ENCODE peak calls at places on chromosomes 7 and 10, in ten cellular contexts. Q is stimulated activated effector memory CD8-positive, alpha-beta T cell treated with anti-CD3 and anti-CD28 coated beads, Interleukin-12 subunit alpha, Interleukin-12 subunit beta, amount 100 ng/mL, for 72 hours; I is cardiac fibroblast; X is stimulated activated CD4-positive, alpha-beta T cell treated with anti-CD3 and anti-CD28 coated beads, Interleukin-12 subunit alpha, Interleukin-12 subunit beta, amount 100 ng/mL, for 4 hours; R is cardiac muscle cell; V is Daoy; B is GM04504; U is RCC 7860; N is GM12865; C is dorsolateral prefrontal cortex. D is an unnamed sample.

GRCh38 chr7:29839302-29839701 is 33.0 kb downstream of the WIPF3 start:
- DNase-seq in X (no peak), Q (no peak), N (no peak), V (peak; percentile 79), U (peak; percentile 17), R (no peak), C (no peak), B (peak; percentile 28), I (peak; percentile 59), D (no peak)

GRCh38 chr7:101728888-101729883 is 88.2 kb upstream of the CUX1 start:
- DNase-seq in X (no peak), I (peak; percentile 93), V (peak; percentile 100), U (peak; percentile 99), N (no peak), R (no peak), C (no peak), B (no peak), Q (no peak), D (no peak)

GRCh38 chr7:75623390-75624133 is 115.2 kb downstream of the HIP1 start:
- DNase-seq in C (peak; percentile 46), V (no peak), Q (no peak), I (peak; percentile 51), U (no peak), X (no peak), R (peak; percentile 45), N (no peak), B (no peak), D (no peak)

GRCh38 chr10:60981012-60981411 is 37.0 kb upstream of the RHOBTB1 start:
- DNase-seq in N (no peak), I (no peak), Q (no peak), C (no peak), V (no peak), X (no peak), U (no peak), R (no peak), B (no peak), D (no peak)

GRCh38 chr10:90227259-90227658 is 525.9 kb downstream of the KIF20B start:
- DNase-seq in I (peak; percentile 68), C (no peak), V (peak; percentile 91), N (no peak), B (peak; percentile 4), U (peak; percentile 97), Q (no peak), X (no peak), R (no peak), D (no peak)

GRCh38 chr10:75276029-75276872 is 40.5 kb upstream of the COMTD1 start:
- DNase-seq in Q (no peak), X (no peak), N (no peak), U (no peak), I (no peak), C (no peak), R (no peak), B (no peak), V (no peak), D (no peak)

GRCh38 chr10:122116331-122116730 is 127.4 kb downstream of the TACC2 start:
- DNase-seq in I (peak; percentile 29), Q (no peak), R (no peak), X (no peak), V (peak; percentile 68), N (no peak), B (no peak), U (no peak), C (no peak), D (no peak)

GRCh38 chr10:35329520-35329919 is 6.8 kb upstream of the CCNY start:
- DNase-seq in R (peak; percentile 40), Q (no peak), B (no peak), X (no peak), U (no peak), V (no peak), N (no peak), I (no peak), C (no peak), D (no peak)

GRCh38 chr7:137975223-137975622 is 26.7 kb downstream of the CREB3L2 start:
- DNase-seq in R (no peak), B (no peak), V (no peak), X (no peak), U (no peak), Q (no peak), N (peak; percentile 65), C (peak; percentile 36), I (peak; percentile 58), D (no peak)

GRCh38 chr7:139711991-139712753 is 65.6 kb downstream of the HIPK2 start:
- DNase-seq in N (no peak), U (no peak), Q (no peak), C (no peak), I (no peak), B (no peak), V (no peak), X (no peak), R (no peak), D (no peak)

GRCh38 chr7:97565665-97566064 is 166.2 kb upstream of the TAC1 start:
- DNase-seq in Q (no peak), N (no peak), B (no peak), X (no peak), U (no peak), V (no peak), R (no peak), I (no peak), C (no peak), D (no peak)

GRCh38 chr10:114697061-114697598 is 39.1 kb upstream of the ABLIM1 start:
- DNase-seq in X (no peak), U (no peak), N (no peak), C (peak; percentile 33), R (no peak), V (peak; percentile 65), B (no peak), Q (no peak), I (no peak), D (no peak)

GRCh38 chr7:79504607-79505389 is 51.3 kb upstream of the MAGI2 start:
- DNase-seq in U (peak; percentile 33), N (no peak), Q (no peak), V (peak; percentile 7), R (peak; percentile 60), X (no peak), B (no peak), C (peak; percentile 29), I (peak; percentile 21), D (no peak)

GRCh38 chr7:2068693-2069471 is 163.9 kb downstream of the MAD1L1 start:
- DNase-seq in B (no peak), V (no peak), N (no peak), X (no peak), Q (no peak), R (no peak), I (no peak), C (no peak), U (no peak), D (no peak)

GRCh38 chr7:14020339-14020900 is 31.0 kb upstream of the ETV1 start:
- DNase-seq in V (no peak), I (no peak), N (no peak), U (no peak), Q (no peak), R (no peak), B (no peak), C (no peak), X (no peak), D (no peak)

GRCh38 chr10:82934429-82934828 is 1059.4 kb downstream of the NRG3 start:
- DNase-seq in I (no peak), N (peak; percentile 49), Q (no peak), R (peak; percentile 7), V (no peak), B (no peak), C (no peak), U (no peak), X (no peak), D (peak; percentile 8)

GRCh38 chr7:31955641-31956040 is 114.6 kb downstream of the PDE1C start:
- DNase-seq in R (no peak), V (no peak), B (no peak), C (no peak), I (no peak), U (no peak), X (no peak), N (no peak), Q (no peak), D (no peak)

GRCh38 chr7:153130052-153130451 is 370.5 kb downstream of the ACTR3B start:
- DNase-seq in X (no peak), I (no peak), V (no peak), C (no peak), Q (no peak), N (no peak), R (no peak), B (no peak), U (no peak), D (no peak)

GRCh38 chr10:31656820-31657470 is 271.7 kb downstream of the ARHGAP12 start:
- DNase-seq in I (no peak), U (no peak), N (no peak), R (no peak), V (no peak), Q (no peak), X (no peak), C (no peak), B (no peak), D (no peak)

GRCh38 chr10:30559118-30559684 is 70.4 kb downstream of the LYZL2 start:
- DNase-seq in U (no peak), R (no peak), I (no peak), C (no peak), B (no peak), X (no peak), V (no peak), Q (no peak), N (no peak), D (no peak)

GRCh38 chr7:128947854-128948253 is 10.1 kb downstream of the IRF5 start:
- DNase-seq in V (peak; percentile 70), X (no peak), I (no peak), R (no peak), N (no peak), B (no peak), U (no peak), C (no peak), Q (no peak), D (no peak)

GRCh38 chr7:19982841-19983835 is 209.7 kb upstream of the TMEM196 start:
- DNase-seq in X (no peak), B (peak; percentile 61), V (peak; percentile 83), R (peak; percentile 58), I (peak; percentile 81), N (peak; percentile 78), U (no peak), C (no peak), Q (no peak), D (no peak)

GRCh38 chr7:5423844-5424688 is 432 bp upstream of the TNRC18 start:
- DNase-seq in U (peak; percentile 99), C (peak; percentile 96), R (peak; percentile 99), X (no peak), N (peak; percentile 43), V (peak; percentile 99), I (peak; percentile 100), Q (peak; percentile 68), B (peak; percentile 99), D (peak; percentile 98)

GRCh38 chr7:17532861-17533404 is 234.5 kb downstream of the AHR start:
- DNase-seq in N (no peak), Q (no peak), X (no peak), I (peak; percentile 62), C (no peak), U (peak; percentile 91), R (no peak), B (peak; percentile 89), V (peak; percentile 88), D (no peak)

GRCh38 chr7:99123571-99124033 is 20.3 kb downstream of the SMURF1 start:
- DNase-seq in I (peak; percentile 65), B (no peak), Q (no peak), V (no peak), R (no peak), N (no peak), C (no peak), U (no peak), X (no peak), D (no peak)

GRCh38 chr10:52484426-52485065 is 170.5 kb downstream of the DKK1 start:
- DNase-seq in U (no peak), R (no peak), I (no peak), X (no peak), N (no peak), Q (no peak), B (no peak), C (no peak), V (no peak), D (no peak)

GRCh38 chr7:7438851-7439250 is 96.8 kb downstream of the COL28A1 start:
- DNase-seq in B (peak; percentile 93), X (no peak), I (peak; percentile 73), R (no peak), U (peak; percentile 93), N (peak; percentile 9), C (no peak), V (peak; percentile 88), Q (no peak), D (peak; percentile 74)

GRCh38 chr10:30028006-30028441 is 31.4 kb downstream of the JCAD start:
- DNase-seq in U (no peak), I (peak; percentile 29), N (peak; percentile 5), B (no peak), C (no peak), V (no peak), Q (peak; percentile 64), X (peak; percentile 10), R (no peak), D (peak; percentile 34)